ENCODE peak calls at places on chromosomes 11 and 22, in four cellular contexts. One of them, this sample, is unnamed.
A peak's percentile ranks its signal among the peaks of the same experiment; 100 is the strongest.

GRCh38 chr11:9155930-9156329 is 64.5 kb upstream of the SCUBE2 start:
- DNase-seq in A549: no peak
- DNase-seq in H1: no peak
- DNase-seq in astrocyte of the spinal cord: no peak
- DNase-seq in this sample: no peak

GRCh38 chr11:113153847-113154246 is 160.5 kb upstream of the TTC12 start:
- DNase-seq in astrocyte of the spinal cord: no peak
- DNase-seq in A549: no peak
- DNase-seq in H1: no peak
- DNase-seq in this sample: no peak

GRCh38 chr11:93585758-93586157 is 42.6 kb upstream of the SMCO4 start:
- DNase-seq in A549: peak; percentile 19
- DNase-seq in astrocyte of the spinal cord: peak; percentile 62
- DNase-seq in H1: no peak
- DNase-seq in this sample: no peak

GRCh38 chr11:36073411-36074203 is 129.7 kb downstream of the LDLRAD3 start:
- DNase-seq in H1: no peak
- DNase-seq in astrocyte of the spinal cord: peak; percentile 74
- DNase-seq in A549: no peak
- DNase-seq in this sample: no peak

GRCh38 chr22:31378123-31378522 is 21.3 kb upstream of the DRG1 start:
- DNase-seq in A549: no peak
- DNase-seq in H1: no peak
- DNase-seq in astrocyte of the spinal cord: no peak
- DNase-seq in this sample: no peak

GRCh38 chr22:48737461-48738203 is 1090.0 kb downstream of the BRD1 start:
- DNase-seq in astrocyte of the spinal cord: no peak
- DNase-seq in A549: no peak
- DNase-seq in H1: no peak
- DNase-seq in this sample: no peak

GRCh38 chr11:75233688-75234295 is 6.8 kb upstream of the TPBGL start:
- DNase-seq in H1: no peak
- DNase-seq in astrocyte of the spinal cord: peak; percentile 47
- DNase-seq in A549: no peak
- DNase-seq in this sample: no peak

GRCh38 chr11:1271002-1271401 is 38.4 kb downstream of the TOLLIP start:
- DNase-seq in astrocyte of the spinal cord: peak; percentile 68
- DNase-seq in H1: no peak
- DNase-seq in A549: no peak
- DNase-seq in this sample: no peak

GRCh38 chr22:47192651-47193437 is 430.4 kb downstream of the TBC1D22A start:
- DNase-seq in A549: peak; percentile 42
- DNase-seq in H1: no peak
- DNase-seq in astrocyte of the spinal cord: no peak
- DNase-seq in this sample: no peak

GRCh38 chr11:65575568-65576231 is at the start of gene EHBP1L1:
- DNase-seq in astrocyte of the spinal cord: peak; percentile 31
- DNase-seq in A549: peak; percentile 68
- DNase-seq in H1: no peak
- DNase-seq in this sample: no peak

GRCh38 chr11:5369793-5370192 is 13.8 kb upstream of the OR51M1 start:
- DNase-seq in H1: no peak
- DNase-seq in A549: peak; percentile 1
- DNase-seq in astrocyte of the spinal cord: peak; percentile 60
- DNase-seq in this sample: no peak

GRCh38 chr22:21568207-21569075 is 927 bp downstream of the UBE2L3 start:
- DNase-seq in astrocyte of the spinal cord: peak; percentile 22
- DNase-seq in A549: no peak
- DNase-seq in H1: no peak
- DNase-seq in this sample: no peak

GRCh38 chr11:86955111-86955673 is at the start of gene FZD4:
- DNase-seq in astrocyte of the spinal cord: peak; percentile 88
- DNase-seq in H1: no peak
- DNase-seq in A549: peak; percentile 78
- DNase-seq in this sample: peak; percentile 72

GRCh38 chr11:113518716-113519495 is 43.7 kb upstream of the DRD2 start:
- DNase-seq in A549: no peak
- DNase-seq in H1: no peak
- DNase-seq in astrocyte of the spinal cord: no peak
- DNase-seq in this sample: no peak

GRCh38 chr11:69360606-69361005 is 66.7 kb downstream of the MYEOV start:
- DNase-seq in H1: no peak
- DNase-seq in astrocyte of the spinal cord: no peak
- DNase-seq in A549: no peak
- DNase-seq in this sample: no peak

GRCh38 chr11:101327908-101328307 is 198.3 kb upstream of the PGR start:
- DNase-seq in astrocyte of the spinal cord: no peak
- DNase-seq in A549: no peak
- DNase-seq in H1: no peak
- DNase-seq in this sample: no peak

GRCh38 chr22:38766076-38766777 is 10.4 kb upstream of the SUN2 start:
- DNase-seq in H1: peak; percentile 68
- DNase-seq in astrocyte of the spinal cord: peak; percentile 47
- DNase-seq in A549: peak; percentile 90
- DNase-seq in this sample: peak; percentile 72

GRCh38 chr11:32573228-32573627 is 10.4 kb upstream of the EIF3M start:
- DNase-seq in A549: no peak
- DNase-seq in astrocyte of the spinal cord: no peak
- DNase-seq in H1: no peak
- DNase-seq in this sample: no peak

GRCh38 chr11:69734841-69735240 is 31.0 kb upstream of the FGF19 start:
- DNase-seq in astrocyte of the spinal cord: no peak
- DNase-seq in A549: no peak
- DNase-seq in H1: no peak
- DNase-seq in this sample: no peak

GRCh38 chr11:122323754-122324421 is 207.9 kb upstream of the BLID start:
- DNase-seq in astrocyte of the spinal cord: no peak
- DNase-seq in A549: no peak
- DNase-seq in H1: no peak
- DNase-seq in this sample: no peak

GRCh38 chr22:28329582-28330073 is 350.0 kb downstream of the TTC28 start:
- DNase-seq in H1: no peak
- DNase-seq in astrocyte of the spinal cord: no peak
- DNase-seq in A549: no peak
- DNase-seq in this sample: no peak

GRCh38 chr22:43622886-43623285 is 189.2 kb downstream of the EFCAB6 start:
- DNase-seq in A549: no peak
- DNase-seq in astrocyte of the spinal cord: no peak
- DNase-seq in H1: no peak
- DNase-seq in this sample: no peak

GRCh38 chr22:37999640-38000272 is 15.4 kb upstream of the SOX10 start:
- DNase-seq in A549: peak; percentile 27
- DNase-seq in astrocyte of the spinal cord: peak; percentile 73
- DNase-seq in H1: no peak
- DNase-seq in this sample: no peak

GRCh38 chr11:26827567-26828037 is 105.7 kb upstream of the SLC5A12 start:
- DNase-seq in astrocyte of the spinal cord: no peak
- DNase-seq in A549: no peak
- DNase-seq in H1: no peak
- DNase-seq in this sample: no peak

GRCh38 chr22:35578836-35579575 is 38.1 kb downstream of the MB start:
- DNase-seq in astrocyte of the spinal cord: no peak
- DNase-seq in H1: no peak
- DNase-seq in A549: no peak
- DNase-seq in this sample: no peak

GRCh38 chr22:47593911-47594311 is 831.5 kb downstream of the TBC1D22A start:
- DNase-seq in H1: no peak
- DNase-seq in A549: no peak
- DNase-seq in astrocyte of the spinal cord: no peak
- DNase-seq in this sample: no peak

GRCh38 chr11:27471067-27471587 is 1.5 kb downstream of the LGR4 start:
- DNase-seq in astrocyte of the spinal cord: no peak
- DNase-seq in H1: no peak
- DNase-seq in A549: no peak
- DNase-seq in this sample: no peak

GRCh38 chr11:59216654-59217640 is 4.2 kb upstream of the MPEG1 start:
- DNase-seq in astrocyte of the spinal cord: no peak
- DNase-seq in A549: no peak
- DNase-seq in H1: no peak
- DNase-seq in this sample: no peak

GRCh38 chr11:33980896-33981295 is 70.6 kb upstream of the CAPRIN1 start:
- DNase-seq in astrocyte of the spinal cord: no peak
- DNase-seq in H1: no peak
- DNase-seq in A549: no peak
- DNase-seq in this sample: no peak

GRCh38 chr11:112013501-112014164 is 11.6 kb upstream of the DLAT start:
- DNase-seq in H1: no peak
- DNase-seq in astrocyte of the spinal cord: no peak
- DNase-seq in A549: no peak
- DNase-seq in this sample: no peak

GRCh38 chr22:46139895-46140350 is 10.4 kb upstream of the PPARA start:
- DNase-seq in astrocyte of the spinal cord: no peak
- DNase-seq in H1: no peak
- DNase-seq in A549: no peak
- DNase-seq in this sample: no peak

GRCh38 chr11:75532200-75532972 is 6.6 kb upstream of the GDPD5 start:
- DNase-seq in astrocyte of the spinal cord: peak; percentile 51
- DNase-seq in H1: no peak
- DNase-seq in A549: peak; percentile 82
- DNase-seq in this sample: peak; percentile 79

GRCh38 chr22:19109198-19110063 is 12.8 kb downstream of the DGCR2 start:
- DNase-seq in H1: no peak
- DNase-seq in A549: no peak
- DNase-seq in astrocyte of the spinal cord: peak; percentile 40
- DNase-seq in this sample: no peak

GRCh38 chr11:6824461-6824860 is 21.0 kb upstream of the OR10A5 start:
- DNase-seq in A549: no peak
- DNase-seq in H1: no peak
- DNase-seq in astrocyte of the spinal cord: no peak
- DNase-seq in this sample: no peak

GRCh38 chr11:96426356-96427103 is 36.7 kb downstream of the JRKL start:
- DNase-seq in A549: peak; percentile 10
- DNase-seq in H1: no peak
- DNase-seq in astrocyte of the spinal cord: peak; percentile 49
- DNase-seq in this sample: no peak

GRCh38 chr22:17913705-17914282 is 110.6 kb downstream of the MICAL3 start:
- DNase-seq in astrocyte of the spinal cord: no peak
- DNase-seq in A549: no peak
- DNase-seq in H1: no peak
- DNase-seq in this sample: no peak

DNA sequence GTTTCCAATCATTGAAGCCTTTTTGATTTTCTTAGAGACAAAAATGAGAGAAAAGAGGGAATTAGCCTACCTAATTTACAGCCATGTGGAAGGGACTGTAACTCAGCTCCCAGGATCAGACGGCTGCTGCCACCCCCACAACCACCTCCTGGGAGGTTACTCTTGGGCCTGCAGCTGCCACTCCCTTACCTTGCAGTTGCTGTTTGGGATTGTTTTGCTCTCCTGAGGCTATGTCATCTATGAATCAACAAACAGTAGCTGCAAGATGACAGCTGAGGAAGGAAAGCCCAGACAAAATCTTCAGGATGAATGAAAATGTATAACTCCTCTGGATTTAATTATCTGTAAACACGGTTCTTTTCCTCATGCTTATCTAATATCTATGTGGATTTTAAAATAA is 28.0 kb upstream of the ZC3H12C start:
- DNase-seq in H1: no peak
- DNase-seq in astrocyte of the spinal cord: no peak
- DNase-seq in A549: no peak
- DNase-seq in this sample: no peak
- TF ChIP-seq CTCF in H1: no peak
- TF ChIP-seq CTCF in astrocyte of the spinal cord: no peak
- TF ChIP-seq CTCF in A549: no peak
- TF ChIP-seq CTCF in this sample: no peak

DNA sequence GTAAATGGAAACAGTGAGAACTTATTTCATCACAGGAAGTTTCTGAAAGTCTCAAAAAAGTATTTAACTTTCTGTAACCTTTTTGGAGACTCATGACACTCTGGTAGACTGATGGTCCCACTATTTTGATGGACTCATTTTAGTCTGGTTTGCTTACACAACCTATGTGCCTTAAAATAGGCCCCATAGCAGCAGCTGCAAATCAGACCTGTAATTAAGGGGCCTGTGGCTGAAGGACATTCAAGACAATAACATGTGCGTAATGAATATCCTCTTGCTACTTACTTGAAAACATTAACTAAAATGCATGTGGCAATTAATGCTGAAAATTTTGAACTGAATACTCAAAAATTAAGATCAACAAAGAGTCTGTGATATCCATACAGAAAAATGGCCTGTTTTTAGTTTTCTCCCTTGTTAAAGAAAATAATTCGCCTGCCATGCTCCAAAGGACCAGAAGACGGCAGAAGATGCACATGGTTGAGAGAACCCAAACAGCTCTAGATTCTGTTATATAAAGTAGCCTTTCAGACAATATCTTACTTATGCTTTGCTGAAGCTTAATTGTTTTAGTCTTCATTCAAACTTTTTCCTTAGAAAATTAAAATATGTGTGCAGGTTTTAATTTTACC is 568.5 kb downstream of the KCNA4 start:
- DNase-seq in astrocyte of the spinal cord: peak; percentile 58
- DNase-seq in A549: peak; percentile 13
- DNase-seq in H1: no peak
- DNase-seq in this sample: no peak
- TF ChIP-seq CTCF in astrocyte of the spinal cord: peak; percentile 75
- TF ChIP-seq CTCF in A549: peak; percentile 56
- TF ChIP-seq CTCF in H1: peak; percentile 54
- TF ChIP-seq CTCF in this sample: peak; percentile 81

DNA sequence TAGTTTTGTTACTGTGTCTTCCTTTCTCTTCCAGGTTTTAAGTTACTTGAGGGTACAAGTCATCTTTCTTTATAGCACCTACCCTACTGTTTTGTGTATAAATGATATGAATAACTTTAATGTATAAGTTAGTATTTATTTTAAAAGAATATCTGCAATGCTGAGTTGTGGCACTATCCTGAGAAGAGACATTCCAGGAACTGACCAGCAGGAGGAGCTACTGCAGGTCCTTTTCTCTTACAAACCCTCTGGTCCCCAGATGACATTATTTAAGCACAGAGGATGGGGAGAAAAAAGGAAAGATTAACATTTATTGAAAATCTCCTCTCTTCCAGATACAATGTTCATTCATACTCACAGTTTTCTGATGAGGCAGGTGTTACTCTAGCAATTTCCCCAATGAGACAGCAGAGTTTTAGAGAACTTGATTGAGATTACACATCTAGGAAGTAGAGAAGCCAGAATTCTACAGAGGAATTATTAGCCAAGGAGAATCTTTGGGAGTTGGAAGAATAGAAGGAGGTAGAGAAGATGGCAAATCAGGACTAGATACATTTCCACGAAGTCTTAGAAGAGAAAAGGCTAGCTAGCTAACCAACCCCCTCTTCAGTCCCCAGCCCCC is 541.2 kb upstream of the API5 start:
- DNase-seq in astrocyte of the spinal cord: no peak
- DNase-seq in A549: no peak
- DNase-seq in H1: peak; percentile 7
- DNase-seq in this sample: no peak
- TF ChIP-seq CTCF in astrocyte of the spinal cord: peak; percentile 34
- TF ChIP-seq CTCF in A549: peak; percentile 26
- TF ChIP-seq CTCF in H1: peak; percentile 67
- TF ChIP-seq CTCF in this sample: peak; percentile 67

DNA sequence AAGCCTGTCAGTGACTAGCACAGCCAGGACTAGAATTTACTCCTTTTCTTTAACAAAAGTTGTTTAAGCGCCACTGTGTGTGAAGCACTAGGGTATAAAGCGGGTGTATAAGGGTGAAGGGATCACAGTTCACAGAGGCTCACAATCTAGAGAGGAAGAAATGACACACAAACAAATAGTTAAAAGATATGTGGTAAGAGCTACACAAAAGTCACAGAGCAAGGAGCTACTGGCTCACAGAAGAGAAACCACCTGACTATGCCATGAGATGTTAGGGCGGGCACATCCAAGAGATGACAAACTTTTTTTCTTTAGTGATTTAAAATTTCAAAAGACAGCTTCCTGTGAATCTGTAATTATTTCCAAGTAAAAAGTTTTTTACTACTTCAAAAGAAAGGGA is 55.6 kb downstream of the PHF21A start:
- DNase-seq in A549: no peak
- DNase-seq in H1: no peak
- DNase-seq in astrocyte of the spinal cord: no peak
- DNase-seq in this sample: no peak
- TF ChIP-seq CTCF in A549: no peak
- TF ChIP-seq CTCF in H1: no peak
- TF ChIP-seq CTCF in astrocyte of the spinal cord: no peak
- TF ChIP-seq CTCF in this sample: no peak

This sample was measured in D721Med.